ENCODE peak calls at places on chromosomes 6 and 20, in ten cellular contexts. Z is memory B cell; A is left ventricle myocardium superior; G is Ammon's horn; C is activated naive CD4-positive, alpha-beta T cell; N is fibroblast of mammary gland; V is transverse colon; X is substantia nigra; J is NCI-H748 treated with DMSO at 0.1 percent for 48 hours; P is NCI-H460. W is an unnamed sample.

GRCh38 chr6:44058617-44059358 is 68.5 kb downstream of the MRPL14 start:
- DNase-seq in X (no peak), J (no peak), G (peak), C (no peak), N (peak), A (peak), V (peak), Z (no peak), P (peak), W (no peak)

GRCh38 chr6:13288969-13289391 is 39.4 kb downstream of the TBC1D7 start:
- DNase-seq in P (no peak), G (no peak), J (no peak), X (no peak), V (no peak), A (no peak), N (no peak), Z (no peak), C (no peak), W (no peak)

GRCh38 chr6:83756565-83756964 is 47.7 kb upstream of the SNAP91 start:
- DNase-seq in N (no peak), Z (no peak), P (no peak), V (no peak), G (no peak), X (no peak), A (no peak), J (no peak), C (no peak), W (no peak)

GRCh38 chr20:50286609-50287008 is 96.0 kb downstream of the CEBPB start:
- DNase-seq in V (peak), P (no peak), Z (no peak), J (no peak), G (no peak), C (no peak), X (no peak), A (peak), N (peak), W (no peak)

GRCh38 chr6:85449388-85449817 is 480 bp upstream of the NT5E start:
- DNase-seq in X (no peak), G (peak), J (no peak), C (no peak), V (peak), A (peak), N (peak), Z (no peak), P (no peak), W (no peak)

GRCh38 chr20:31515775-31516107 is 1.5 kb downstream of the HM13 start:
- DNase-seq in Z (no peak), N (no peak), J (no peak), X (no peak), P (no peak), C (no peak), G (no peak), A (no peak), V (peak), W (no peak)

GRCh38 chr6:53960311-53960710 is 150.9 kb upstream of the MLIP start:
- DNase-seq in N (peak), V (no peak), C (no peak), X (no peak), Z (no peak), A (no peak), P (no peak), G (no peak), J (no peak), W (no peak)

GRCh38 chr20:3371757-3372156 is 35.7 kb downstream of the DNAAF9 start:
- DNase-seq in J (no peak), X (no peak), C (no peak), V (no peak), Z (no peak), G (no peak), N (peak), P (no peak), A (no peak), W (no peak)

GRCh38 chr20:4299250-4299649 is 283.9 kb upstream of the RNF24 start:
- DNase-seq in N (no peak), V (no peak), X (no peak), P (no peak), Z (no peak), G (no peak), J (no peak), A (no peak), C (no peak), W (no peak)

GRCh38 chr6:16972535-16972934 is 129.3 kb upstream of the STMND1 start:
- DNase-seq in X (no peak), J (no peak), A (no peak), N (no peak), Z (no peak), C (no peak), P (no peak), V (no peak), G (no peak), W (no peak)

GRCh38 chr20:3734111-3734843 is 1.8 kb downstream of the HSPA12B start:
- DNase-seq in Z (no peak), P (no peak), N (no peak), A (peak), C (no peak), X (no peak), G (no peak), J (no peak), V (peak), W (no peak)

GRCh38 chr20:51326241-51326819 is 216.2 kb downstream of the NFATC2 start:
- DNase-seq in V (peak), A (peak), Z (no peak), C (peak), N (peak), G (peak), J (no peak), P (peak), X (peak), W (peak)

GRCh38 chr20:39893013-39893685 is 795.9 kb downstream of the MAFB start:
- DNase-seq in G (no peak), P (no peak), V (no peak), A (no peak), X (no peak), N (peak), C (no peak), J (no peak), Z (no peak), W (no peak)

GRCh38 chr6:155943635-155944034 is 488.0 kb upstream of the NOX3 start:
- DNase-seq in J (no peak), X (no peak), N (no peak), V (no peak), G (no peak), C (no peak), P (no peak), A (no peak), Z (no peak), W (no peak)

GRCh38 chr20:32536861-32537656 is 48.1 kb downstream of the NOL4L start:
- DNase-seq in G (no peak), A (peak), J (peak), X (peak), C (no peak), V (peak), N (no peak), P (no peak), Z (peak), W (peak)

GRCh38 chr6:6328451-6328850 is 8.0 kb upstream of the F13A1 start:
- DNase-seq in V (no peak), Z (no peak), A (no peak), G (peak), N (no peak), C (no peak), X (no peak), P (no peak), J (no peak), W (no peak)

GRCh38 chr6:119280586-119281163 is 68.9 kb downstream of the MAN1A1 start:
- DNase-seq in Z (no peak), V (no peak), X (no peak), C (no peak), A (no peak), G (no peak), J (no peak), N (peak), P (no peak), W (no peak)

GRCh38 chr20:43666376-43667328 is at the start of gene MYBL2:
- DNase-seq in Z (peak), N (peak), X (peak), V (peak), G (no peak), P (peak), A (peak), J (peak), C (peak), W (peak)

GRCh38 chr6:119162134-119162761 is 83.8 kb upstream of the FAM184A start:
- DNase-seq in C (no peak), X (no peak), G (no peak), J (no peak), P (no peak), N (no peak), Z (no peak), A (no peak), V (no peak), W (no peak)

GRCh38 chr6:1524040-1524480 is 85.7 kb upstream of the FOXC1 start:
- DNase-seq in N (peak), P (no peak), J (no peak), G (peak), C (peak), X (peak), V (peak), A (peak), Z (no peak), W (peak)

GRCh38 chr6:24403501-24403824 is 727 bp downstream of the MRS2 start:
- DNase-seq in V (no peak), Z (no peak), J (no peak), X (no peak), P (no peak), G (no peak), N (no peak), C (no peak), A (no peak), W (no peak)

GRCh38 chr20:53216856-53217576 is 244.9 kb downstream of the TSHZ2 start:
- DNase-seq in C (peak), A (peak), Z (peak), J (peak), G (peak), N (peak), X (peak), V (peak), P (peak), W (peak)

GRCh38 chr6:80520195-80520594 is 413.7 kb downstream of the BCKDHB start:
- DNase-seq in C (no peak), P (no peak), N (peak), X (no peak), Z (no peak), G (no peak), J (no peak), A (no peak), V (no peak), W (no peak)

GRCh38 chr6:106513813-106514212 is 115.5 kb downstream of the RTN4IP1 start:
- DNase-seq in V (no peak), Z (no peak), X (no peak), G (peak), J (no peak), A (no peak), N (peak), C (no peak), P (no peak), W (no peak)

GRCh38 chr20:17878069-17878911 is 90.3 kb downstream of the SNX5 start:
- DNase-seq in P (no peak), N (no peak), J (no peak), Z (no peak), G (no peak), V (no peak), A (no peak), X (no peak), C (no peak), W (no peak)

GRCh38 chr20:22576273-22576672 is 8.1 kb downstream of the FOXA2 start:
- DNase-seq in Z (no peak), A (no peak), J (no peak), P (no peak), N (no peak), V (no peak), G (no peak), C (no peak), X (no peak), W (no peak)

GRCh38 chr20:2693996-2694471 is 1.5 kb downstream of the EBF4 start:
- DNase-seq in C (no peak), V (no peak), X (no peak), J (peak), A (no peak), P (no peak), Z (no peak), G (no peak), N (no peak), W (no peak)

GRCh38 chr6:18155273-18155863 is at the start of gene KDM1B:
- DNase-seq in C (peak), G (peak), V (peak), A (peak), Z (peak), P (peak), N (peak), X (no peak), J (peak), W (peak)

GRCh38 chr6:1377526-1378223 is 11.7 kb upstream of the FOXF2 start:
- DNase-seq in C (no peak), P (no peak), J (no peak), V (no peak), X (no peak), N (no peak), Z (no peak), A (no peak), G (no peak), W (no peak)

GRCh38 chr6:20876016-20876415 is 341.8 kb downstream of the CDKAL1 start:
- DNase-seq in N (peak), P (no peak), A (no peak), Z (no peak), J (no peak), V (no peak), G (no peak), X (no peak), C (no peak), W (no peak)

GRCh38 chr6:34145161-34146020 is 496 bp downstream of the GRM4 start:
- DNase-seq in Z (no peak), C (no peak), V (no peak), X (peak), J (peak), G (peak), P (no peak), N (peak), A (no peak), W (no peak)

GRCh38 chr6:137405806-137406205 is 88.4 kb downstream of the OLIG3 start:
- DNase-seq in X (no peak), J (no peak), G (no peak), A (no peak), P (no peak), C (no peak), V (no peak), N (no peak), Z (no peak), W (no peak)

W was measured in activated CD4-positive, CD25-positive, alpha-beta regulatory T cell treated with anti-CD3 and anti-CD28 coated beads, Interleukin-2, amount 50 U/mL, for 16 hours.